ENCODE peak calls at places on chromosomes 6 and 20, in four cellular contexts. O, U, Z and B are unnamed samples.

GRCh38 chr6:30399390-30400058 is 54.6 kb downstream of the RPP21 start:
- DNase-seq in O (no peak), U (no peak), Z (no peak), B (no peak)

GRCh38 chr6:150119256-150119655 is 23.6 kb upstream of the PPP1R14C start:
- DNase-seq in O (no peak), Z (no peak), U (no peak), B (peak)

GRCh38 chr6:169212897-169213813 is 40.5 kb downstream of the THBS2 start:
- DNase-seq in U (peak), Z (peak), O (peak), B (peak)

GRCh38 chr6:80725156-80725930 is 618.9 kb downstream of the BCKDHB start:
- DNase-seq in U (no peak), Z (no peak), O (peak), B (no peak)

GRCh38 chr6:109795994-109796555 is 105.0 kb downstream of the FIG4 start:
- DNase-seq in U (no peak), O (no peak), Z (no peak), B (no peak)

GRCh38 chr6:113693866-113694265 is 163.3 kb upstream of the MARCKS start:
- DNase-seq in U (no peak), O (no peak), Z (no peak), B (no peak)

GRCh38 chr6:373773-374724 is 17.5 kb upstream of the IRF4 start:
- DNase-seq in O (no peak), Z (no peak), U (no peak), B (no peak)

GRCh38 chr6:77332915-77333623 is 130.2 kb downstream of the HTR1B start:
- DNase-seq in U (no peak), Z (no peak), O (no peak), B (no peak)

GRCh38 chr20:62745279-62745958 is 36.8 kb downstream of the NTSR1 start:
- DNase-seq in Z (no peak), U (no peak), O (no peak), B (no peak)

GRCh38 chr20:13701486-13701885 is 62.8 kb upstream of the TASP1 start:
- DNase-seq in O (no peak), U (no peak), Z (no peak), B (no peak)

GRCh38 chr6:30213999-30214982 is 1.1 kb upstream of the TRIM26 start:
- DNase-seq in O (peak), Z (peak), U (peak), B (peak)

GRCh38 chr6:154134471-154135147 is 95.6 kb downstream of the OPRM1 start:
- DNase-seq in Z (no peak), U (no peak), O (no peak), B (no peak)

GRCh38 chr20:37741055-37741454 is 47.2 kb downstream of the CTNNBL1 start:
- DNase-seq in O (no peak), Z (no peak), U (no peak), B (no peak)

GRCh38 chr6:10617008-10617696 is 77.3 kb downstream of the C6orf52 start:
- DNase-seq in Z (no peak), O (no peak), U (no peak), B (no peak)

GRCh38 chr6:28597924-28598323 is 72.2 kb downstream of the GPX5 start:
- DNase-seq in O (no peak), U (no peak), Z (no peak), B (no peak)